ENCODE peak calls at places on chromosome 18, in four cellular contexts. A is GM04504, B is glutamatergic neuron, M is HuH-7. U is an unnamed sample.

GRCh38 chr18:49697757-49698595 is 115.4 kb downstream of the ACAA2 start:
- DNase-seq in A (peak; percentile 34), B (no peak), M (no peak), U (peak; percentile 34)

GRCh38 chr18:32777049-32777448 is 4.2 kb upstream of the KLHL14 start:
- DNase-seq in B (no peak), A (no peak), M (no peak), U (no peak)

GRCh38 chr18:28124239-28125029 is 52.5 kb downstream of the CDH2 start:
- DNase-seq in A (no peak), B (no peak), M (no peak), U (no peak)

GRCh38 chr18:63152096-63152495 is 167.5 kb downstream of the BCL2 start:
- DNase-seq in B (no peak), A (no peak), M (no peak), U (no peak)

GRCh38 chr18:22330508-22330907 is 87.2 kb downstream of the CTAGE1 start:
- DNase-seq in M (no peak), B (no peak), A (no peak), U (no peak)

GRCh38 chr18:60568211-60568610 is 195.6 kb upstream of the MC4R start:
- DNase-seq in M (no peak), B (no peak), A (no peak), U (no peak)

GRCh38 chr18:10202947-10203346 is 251.5 kb upstream of the APCDD1 start:
- DNase-seq in M (no peak), A (no peak), B (no peak), U (peak; percentile 72)

GRCh38 chr18:25132786-25133496 is 219.0 kb downstream of the ZNF521 start:
- DNase-seq in M (no peak), B (no peak), A (no peak), U (no peak)

GRCh38 chr18:21853020-21853419 is 112.4 kb downstream of the MIB1 start:
- DNase-seq in B (no peak), M (no peak), A (no peak), U (no peak)

GRCh38 chr18:48590678-48591077 is 51.8 kb downstream of the CTIF start:
- DNase-seq in B (no peak), M (no peak), A (peak; percentile 89), U (no peak)

GRCh38 chr18:46497129-46497528 is 159.9 kb downstream of the LOXHD1 start:
- DNase-seq in B (no peak), M (peak; percentile 8), A (peak; percentile 4), U (peak; percentile 35)

GRCh38 chr18:11178951-11179549 is 29.7 kb upstream of the PIEZO2 start:
- DNase-seq in A (no peak), M (peak; percentile 68), B (no peak), U (no peak)

GRCh38 chr18:11502368-11502767 is 107.0 kb upstream of the SLC35G4 start:
- DNase-seq in B (no peak), A (no peak), M (no peak), U (no peak)

GRCh38 chr18:8701546-8702118 is 3.7 kb upstream of the MTCL1 start:
- DNase-seq in M (peak; percentile 86), B (no peak), A (peak; percentile 77), U (no peak)

GRCh38 chr18:70491734-70492348 is 203.0 kb downstream of the SOCS6 start:
- DNase-seq in B (peak; percentile 74), M (peak; percentile 14), A (peak; percentile 26), U (peak; percentile 31)

GRCh38 chr18:2909431-2910140 is 62.8 kb downstream of the EMILIN2 start:
- DNase-seq in A (no peak), M (no peak), B (no peak), U (no peak)

GRCh38 chr18:44098551-44099098 is 582.1 kb upstream of the SETBP1 start:
- DNase-seq in B (peak; percentile 21), A (peak; percentile 7), M (peak; percentile 16), U (no peak)

GRCh38 chr18:34972765-34973414 is 68.3 kb upstream of the MAPRE2 start:
- DNase-seq in A (no peak), M (no peak), B (no peak), U (no peak)

GRCh38 chr18:8499810-8500663 is 109.2 kb upstream of the RAB12 start:
- DNase-seq in A (no peak), M (no peak), B (no peak), U (peak; percentile 57)

GRCh38 chr18:3012306-3012919 is 531 bp downstream of the LPIN2 start:
- DNase-seq in A (no peak), M (no peak), B (peak; percentile 65), U (peak; percentile 75)

GRCh38 chr18:13653746-13654455 is 72.5 kb downstream of the FAM210A start:
- DNase-seq in B (no peak), A (no peak), M (no peak), U (no peak)

GRCh38 chr18:78721281-78721949 is 258.2 kb upstream of the SALL3 start:
- DNase-seq in B (no peak), A (no peak), M (no peak), U (no peak)

GRCh38 chr18:10247402-10248117 is 206.9 kb upstream of the APCDD1 start:
- DNase-seq in M (no peak), A (no peak), B (peak; percentile 80), U (peak; percentile 71)

GRCh38 chr18:8661754-8662573 is 43.4 kb upstream of the MTCL1 start:
- DNase-seq in M (peak; percentile 28), A (peak; percentile 30), B (peak; percentile 43), U (peak; percentile 72)

GRCh38 chr18:79786781-79787526 is 10.8 kb upstream of the KCNG2 start:
- DNase-seq in B (peak; percentile 6), M (no peak), A (peak; percentile 10), U (no peak)

GRCh38 chr18:8948471-8949149 is 153.9 kb upstream of the NDUFV2 start:
- DNase-seq in M (no peak), A (peak; percentile 91), B (no peak), U (no peak)

GRCh38 chr18:1914489-1914888 is 656.8 kb downstream of the METTL4 start:
- DNase-seq in B (no peak), M (peak; percentile 28), A (no peak), U (no peak)

GRCh38 chr18:48973731-48974130 is 23.0 kb upstream of the SMAD7 start:
- DNase-seq in A (no peak), B (no peak), M (no peak), U (no peak)

GRCh38 chr18:48975221-48975816 is 24.6 kb upstream of the SMAD7 start:
- DNase-seq in A (no peak), B (no peak), M (no peak), U (no peak)

GRCh38 chr18:57437782-57438668 is 2.9 kb downstream of the ONECUT2 start:
- DNase-seq in B (peak; percentile 89), A (peak; percentile 10), M (peak; percentile 83), U (peak; percentile 92)